ENCODE peak calls at places on chromosomes 7 and 10, in six cellular contexts. Y is hepatocyte, H is dorsolateral prefrontal cortex, M is fibroblast of the aortic adventitia, B is epithelial cell of esophagus, L is endothelial cell. G is an unnamed sample.
A peak's percentile ranks its signal among the peaks of the same experiment; 100 is the strongest.

GRCh38 chr10:97222346-97222961 is 36.7 kb upstream of the SLIT1 start:
- DNase-seq in Y (peak; percentile 68), H (peak; percentile 13), M (no peak), B (no peak), L (peak; percentile 17), G (no peak)

GRCh38 chr7:79770053-79770452 is 316.6 kb upstream of the MAGI2 start:
- DNase-seq in Y (no peak), H (no peak), M (peak; percentile 15), B (no peak), L (no peak), G (no peak)

GRCh38 chr7:127653396-127653795 is 1.4 kb downstream of the SND1 start:
- DNase-seq in Y (no peak), H (no peak), M (no peak), B (no peak), L (no peak), G (no peak)

GRCh38 chr10:50375745-50376144 is 124.4 kb upstream of the ASAH2 start:
- DNase-seq in Y (no peak), H (no peak), M (no peak), B (no peak), L (no peak), G (no peak)

GRCh38 chr10:131678171-131678570 is 222.6 kb upstream of the PPP2R2D start:
- DNase-seq in Y (no peak), H (no peak), M (no peak), B (no peak), L (no peak), G (no peak)

GRCh38 chr10:112362833-112363232 is 11.1 kb upstream of the ACSL5 start:
- DNase-seq in Y (no peak), H (no peak), M (peak; percentile 52), B (no peak), L (no peak), G (no peak)

GRCh38 chr10:11440250-11441150 is 170.9 kb downstream of the USP6NL start:
- DNase-seq in Y (no peak), H (no peak), M (no peak), B (no peak), L (no peak), G (no peak)

GRCh38 chr10:60810437-60811182 is 32.3 kb downstream of the CDK1 start:
- DNase-seq in Y (peak; percentile 58), H (no peak), M (peak; percentile 82), B (peak; percentile 71), L (no peak), G (no peak)

GRCh38 chr10:101538481-101538880 is 49.6 kb downstream of the POLL start:
- DNase-seq in Y (no peak), H (no peak), M (no peak), B (no peak), L (no peak), G (no peak)

GRCh38 chr10:62015994-62016393 is 114.5 kb downstream of the ARID5B start:
- DNase-seq in Y (peak; percentile 57), H (no peak), M (no peak), B (no peak), L (no peak), G (no peak)
- TF ChIP-seq CTCF in Y (no peak), H (no peak), M (no peak), B (no peak), L (no peak), G (no peak)

GRCh38 chr7:22453159-22453558 is 46.8 kb downstream of the STEAP1B start:
- DNase-seq in Y (no peak), H (no peak), M (no peak), B (no peak), L (no peak), G (no peak)

GRCh38 chr7:22447759-22448158 is 52.2 kb downstream of the STEAP1B start:
- DNase-seq in Y (no peak), H (no peak), M (no peak), B (no peak), L (no peak), G (no peak)

GRCh38 chr7:22457471-22457870 is 42.5 kb downstream of the STEAP1B start:
- DNase-seq in Y (no peak), H (no peak), M (no peak), B (no peak), L (no peak), G (no peak)

GRCh38 chr7:22454446-22454845 is 45.5 kb downstream of the STEAP1B start:
- DNase-seq in Y (no peak), H (peak; percentile 32), M (no peak), B (no peak), L (no peak), G (no peak)

GRCh38 chr7:22452142-22452763 is 47.7 kb downstream of the STEAP1B start:
- DNase-seq in Y (peak; percentile 76), H (peak; percentile 83), M (peak; percentile 23), B (peak; percentile 54), L (peak; percentile 71), G (peak; percentile 76)
- TF ChIP-seq CTCF in Y (peak; percentile 74), H (peak; percentile 81), M (peak; percentile 66), B (peak; percentile 78), L (peak; percentile 78), G (peak; percentile 61)

DNA sequence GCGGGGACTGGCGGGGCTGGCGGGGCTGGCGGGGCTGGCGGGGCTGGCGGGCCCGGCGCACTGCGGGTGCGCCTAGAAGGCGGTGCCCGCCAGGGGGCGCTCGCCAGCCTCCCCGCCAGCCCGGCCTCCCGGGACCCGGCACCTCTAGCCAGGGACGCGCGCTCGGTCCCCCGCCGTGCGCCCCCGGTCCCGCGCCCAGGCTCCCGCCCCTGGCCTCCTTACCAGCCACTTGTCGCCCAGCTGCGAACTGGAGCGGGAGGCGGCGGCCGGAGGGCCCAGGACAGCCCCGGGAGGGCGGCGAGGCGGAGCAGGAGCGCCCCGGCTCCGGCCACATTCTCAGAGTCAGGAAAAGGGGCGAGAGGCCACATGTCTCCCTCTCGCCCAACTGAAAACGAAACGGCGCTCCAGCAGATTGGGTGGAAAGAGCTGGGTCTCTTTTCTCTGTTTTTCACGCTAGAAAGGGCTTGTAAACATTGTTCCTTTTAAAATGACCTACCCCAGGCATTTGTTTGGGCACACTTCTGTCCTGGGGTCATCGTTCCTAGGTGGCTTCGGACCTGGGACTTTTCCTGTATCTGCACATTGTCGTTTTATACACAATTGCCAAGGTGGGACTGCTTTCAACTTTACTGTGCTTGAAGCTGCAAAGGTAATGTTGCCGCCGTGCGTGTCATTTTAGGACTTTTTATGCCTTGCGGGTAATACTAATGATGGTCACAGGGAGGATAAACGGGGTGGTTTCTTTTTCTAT is 378 bp upstream of the PRKCQ start:
- DNase-seq in Y (peak; percentile 91), H (peak; percentile 74), M (peak; percentile 31), B (peak; percentile 70), L (peak; percentile 87), G (peak; percentile 93)
- TF ChIP-seq CTCF in Y (peak; percentile 34), H (peak; percentile 79), M (peak; percentile 45), B (peak; percentile 27), L (peak; percentile 88), G (peak; percentile 79)

GRCh38 chr7:67738-68395 is 124.5 kb upstream of the FAM20C start:
- DNase-seq in Y (no peak), H (no peak), M (peak; percentile 5), B (no peak), L (no peak), G (no peak)
- TF ChIP-seq CTCF in Y (peak; percentile 16), H (no peak), M (peak; percentile 8), B (no peak), L (no peak), G (no peak)

GRCh38 chr7:18354108-18354507 is 141.4 kb upstream of the HDAC9 start:
- DNase-seq in Y (no peak), H (no peak), M (no peak), B (no peak), L (no peak), G (no peak)

GRCh38 chr7:18361756-18362155 is 133.8 kb upstream of the HDAC9 start:
- DNase-seq in Y (peak; percentile 37), H (no peak), M (peak; percentile 78), B (peak; percentile 50), L (no peak), G (no peak)

GRCh38 chr7:18354686-18355085 is 140.9 kb upstream of the HDAC9 start:
- DNase-seq in Y (no peak), H (no peak), M (no peak), B (no peak), L (no peak), G (no peak)

GRCh38 chr7:18356195-18356645 is 139.3 kb upstream of the HDAC9 start:
- DNase-seq in Y (peak; percentile 23), H (no peak), M (peak; percentile 70), B (peak; percentile 32), L (no peak), G (no peak)

DNA sequence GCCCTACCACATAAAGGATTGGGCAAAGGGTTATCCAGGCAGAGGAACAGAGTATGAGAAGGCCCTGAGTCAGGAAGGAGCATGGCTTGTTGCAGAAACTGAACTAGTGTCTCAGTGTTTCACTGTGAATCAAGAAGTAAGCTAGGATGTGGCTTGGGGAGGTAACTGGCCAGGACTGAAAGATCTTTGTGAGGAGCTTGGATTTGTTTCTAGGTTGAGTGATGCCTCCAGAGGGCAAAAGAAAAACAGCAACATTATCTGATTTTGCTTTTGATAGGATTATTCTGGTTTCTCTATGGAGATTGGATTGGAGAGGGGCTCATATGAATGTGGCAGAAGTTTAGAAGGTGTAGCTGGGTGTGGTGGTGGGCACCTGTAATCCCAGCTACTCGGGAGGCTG is 137.9 kb upstream of the HDAC9 start:
- DNase-seq in Y (no peak), H (no peak), M (no peak), B (peak; percentile 29), L (no peak), G (no peak)
- TF ChIP-seq CTCF in Y (no peak), H (peak; percentile 16), M (peak; percentile 16), B (peak; percentile 36), L (peak; percentile 52), G (no peak)